ENCODE peak calls at places on chromosomes 3 and 15, in five cellular contexts. F is Karpas-422, B is HCT116, M is hepatocyte, O is MM.1S. W is an unnamed sample. For H3K9me2, the result is how much of the 10 kb centered on the place peaks cover.

GRCh38 chr3:49869525-49870126 is at the start of gene CAMKV:
- DNase-seq in F (peak), O (no peak), M (peak), B (no peak), W (peak)

GRCh38 chr3:123521179-123521969 is 63.5 kb downstream of the HACD2 start:
- DNase-seq in B (no peak), O (no peak), F (no peak), M (no peak), W (no peak)

GRCh38 chr3:171165986-171166385 is 139.5 kb upstream of the SLC2A2 start:
- DNase-seq in O (no peak), F (no peak), B (no peak), M (no peak), W (no peak)

GRCh38 chr15:101540480-101541239 is 51.2 kb upstream of the PCSK6 start:
- DNase-seq in F (no peak), B (no peak), O (no peak), M (no peak), W (no peak)

GRCh38 chr15:25947336-25948080 is 84.4 kb upstream of the ATP10A start:
- DNase-seq in B (no peak), O (no peak), F (no peak), M (peak), W (peak)

GRCh38 chr3:120094776-120095225 is 554 bp upstream of the GSK3B start:
- DNase-seq in M (peak), F (peak), O (peak), B (no peak), W (peak)

GRCh38 chr3:124814620-124815421 is 72.3 kb downstream of the ITGB5 start:
- DNase-seq in F (no peak), O (no peak), M (peak), B (no peak), W (no peak)

GRCh38 chr15:83290236-83290635 is 5.8 kb upstream of the BNC1 start:
- DNase-seq in F (no peak), B (no peak), M (no peak), O (no peak), W (peak)

GRCh38 chr3:127959873-127960272 is 44.8 kb downstream of the KBTBD12 start:
- DNase-seq in F (peak), O (no peak), M (peak), B (no peak), W (peak)

GRCh38 chr3:179533274-179533673 is 29.5 kb upstream of the ACTL6A start:
- DNase-seq in F (no peak), O (no peak), B (no peak), M (no peak), W (no peak)

GRCh38 chr3:171981271-171981605 is 58.1 kb upstream of the FNDC3B start:
- DNase-seq in O (no peak), F (no peak), M (no peak), B (no peak), W (no peak)

GRCh38 chr15:51780636-51781035 is 29.2 kb downstream of the TMOD2 start:
- DNase-seq in O (no peak), B (no peak), M (no peak), F (no peak), W (no peak)

GRCh38 chr3:110881069-110881468 is 190.5 kb upstream of the NECTIN3 start:
- DNase-seq in M (peak), F (no peak), B (peak), O (peak), W (peak)

GRCh38 chr15:61556037-61556648 is 327.0 kb upstream of the RORA start:
- DNase-seq in B (no peak), O (no peak), F (no peak), M (no peak), W (no peak)

GRCh38 chr3:14282706-14283075 is 104.1 kb downstream of the LSM3 start:
- DNase-seq in M (no peak), O (no peak), B (no peak), F (no peak), W (no peak)

GRCh38 chr3:101303089-101303731 is 17.2 kb downstream of the IMPG2 start:
- DNase-seq in O (no peak), B (no peak), M (no peak), F (no peak), W (no peak)

GRCh38 chr3:194072097-194072428 is 63.9 kb upstream of the HES1 start:
- DNase-seq in B (no peak), F (no peak), M (no peak), O (no peak), W (no peak)

GRCh38 chr3:42839616-42840015 is 30.4 kb downstream of the ACKR2 start:
- DNase-seq in M (peak), B (peak), O (peak), F (peak), W (peak)

GRCh38 chr3:157045238-157045860 is 114.6 kb downstream of the CCNL1 start:
- DNase-seq in O (no peak), B (no peak), F (no peak), M (peak), W (peak)

GRCh38 chr3:36741285-36741684 is 23.1 kb downstream of the DCLK3 start:
- DNase-seq in B (no peak), M (peak), F (no peak), O (no peak), W (peak)

GRCh38 chr3:196648856-196649255 is 9.4 kb downstream of the NRROS start:
- DNase-seq in O (no peak), B (no peak), F (no peak), M (no peak), W (no peak)

GRCh38 chr15:31041610-31042009 is 50.2 kb upstream of the MTMR10 start:
- DNase-seq in O (no peak), M (no peak), B (no peak), F (no peak), W (no peak)

GRCh38 chr3:74643636-74644035 is 29.2 kb upstream of the CNTN3 start:
- DNase-seq in O (no peak), B (no peak), F (no peak), M (peak), W (peak)

GRCh38 chr3:42699511-42699971 is 3.1 kb downstream of the HHATL start:
- DNase-seq in F (no peak), B (no peak), M (no peak), O (no peak), W (no peak)

GRCh38 chr3:34178415-34178814 is 380.0 kb downstream of the PDCD6IP start:
- DNase-seq in B (no peak), F (no peak), M (no peak), O (no peak), W (no peak)

GRCh38 chr15:64883097-64883581 is 28.6 kb upstream of the ANKDD1A start:
- DNase-seq in F (no peak), B (no peak), O (no peak), M (no peak), W (no peak)

GRCh38 chr3:124315215-124316033 is 323.5 kb upstream of the ROPN1 start:
- DNase-seq in O (no peak), B (peak), F (no peak), M (peak), W (no peak)

GRCh38 chr3:135325726-135326245 is 530.7 kb downstream of the EPHB1 start:
- DNase-seq in F (no peak), B (no peak), O (no peak), M (no peak), W (no peak)

GRCh38 chr3:71784914-71785593 is at the start of gene PROK2:
- DNase-seq in B (no peak), F (no peak), M (peak), O (no peak), W (peak)

GRCh38 chr15:77474310-77474986 is 53.8 kb downstream of the HMG20A start:
- DNase-seq in B (no peak), M (no peak), O (no peak), F (no peak), W (no peak)

GRCh38 chr3:196150481-196150880 is 60.7 kb downstream of the ZDHHC19 start:
- DNase-seq in B (no peak), F (no peak), O (no peak), M (no peak), W (no peak)

GRCh38 chr15:85045615-85046014 is 64.0 kb downstream of the PDE8A start:
- DNase-seq in F (no peak), O (no peak), M (no peak), B (no peak), W (no peak)

GRCh38 chr15:85041230-85041629 is 59.6 kb downstream of the PDE8A start:
- DNase-seq in M (no peak), O (no peak), B (no peak), F (no peak), W (no peak)

GRCh38 chr15:85044894-85045293 is 63.2 kb downstream of the PDE8A start:
- DNase-seq in B (no peak), O (no peak), M (no peak), F (no peak), W (no peak)

GRCh38 chr15:85047271-85047948 is 65.8 kb downstream of the PDE8A start:
- DNase-seq in M (peak), B (no peak), O (no peak), F (no peak), W (peak)

GRCh38 chr15:85044251-85044853 is 62.7 kb downstream of the PDE8A start:
- DNase-seq in M (peak), F (peak), O (peak), B (peak), W (peak)
- H3K9me2 ChIP-seq in M (under half), F (under half), O (under half), B (under half), W (under half)

DNA sequence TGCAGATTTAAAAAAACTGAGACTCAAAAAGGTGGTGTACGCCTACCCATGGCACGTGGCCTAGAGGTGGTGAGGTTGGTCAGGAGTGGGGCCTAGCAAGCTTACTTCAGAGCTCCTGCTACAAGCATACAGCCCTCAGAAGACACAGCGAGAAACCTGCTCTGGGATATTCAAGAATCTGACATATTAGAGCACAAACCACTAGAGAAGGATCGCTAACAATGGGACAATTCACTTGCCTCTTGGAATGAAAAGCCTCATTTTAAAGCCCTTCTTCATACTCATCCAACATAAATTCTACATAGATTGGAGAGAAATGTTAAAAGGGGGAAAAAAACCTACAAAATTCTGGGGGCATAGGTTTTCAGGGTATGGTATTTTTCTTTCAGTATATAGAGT is 118.0 kb upstream of the ARHGEF3 start:
- DNase-seq in F (no peak), M (no peak), B (no peak), O (no peak), W (no peak)
- H3K9me2 ChIP-seq in F (under half), M (under half), B (under half), O (under half), W (under half)

DNA sequence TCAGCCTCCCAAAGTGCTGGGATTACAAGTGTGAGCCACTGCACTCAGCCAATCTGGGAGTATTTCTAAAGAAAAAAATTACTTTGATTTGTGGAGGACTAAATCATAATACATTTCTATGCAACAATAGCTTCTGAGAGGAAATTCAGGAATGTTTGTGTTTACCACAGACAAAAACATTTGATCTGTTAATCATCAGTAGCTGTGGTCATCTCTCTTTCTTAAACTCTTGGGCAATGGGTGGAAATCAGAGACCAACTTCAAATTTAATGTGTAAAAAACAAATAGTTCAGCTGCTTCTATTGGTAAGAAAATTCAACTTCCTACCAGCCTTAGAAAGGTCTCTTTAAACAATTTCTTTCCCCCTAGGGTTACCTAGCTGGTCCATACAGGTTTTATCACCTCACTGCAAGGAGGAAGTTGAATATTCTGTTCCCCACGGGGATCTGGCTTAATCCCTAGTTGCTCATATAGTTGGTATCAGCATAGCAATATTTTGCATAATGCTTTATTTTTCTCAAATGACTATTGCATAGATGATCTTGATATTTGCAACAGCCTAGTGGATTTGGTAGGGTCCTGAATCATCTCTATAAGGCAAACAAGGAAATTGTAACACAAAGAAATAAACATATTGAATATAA is 20.3 kb upstream of the PPP4R2 start:
- DNase-seq in M (no peak), O (no peak), B (no peak), F (peak), W (no peak)
- H3K9me2 ChIP-seq in M (under half), O (under half), B (under half), F (under half), W (under half)

GRCh38 chr15:57540736-57541135 is 51.0 kb upstream of the MYZAP start:
- DNase-seq in O (no peak), B (no peak), M (no peak), F (no peak), W (no peak)
- H3K9me2 ChIP-seq in O (under half), B (under half), M (under half), F (under half), W (under half)

GRCh38 chr3:65787827-65788226 is 250.9 kb downstream of the MAGI1 start:
- DNase-seq in O (no peak), F (no peak), M (no peak), B (no peak), W (no peak)
- H3K9me2 ChIP-seq in O (under half), F (under half), M (under half), B (under half), W (under half)

DNA sequence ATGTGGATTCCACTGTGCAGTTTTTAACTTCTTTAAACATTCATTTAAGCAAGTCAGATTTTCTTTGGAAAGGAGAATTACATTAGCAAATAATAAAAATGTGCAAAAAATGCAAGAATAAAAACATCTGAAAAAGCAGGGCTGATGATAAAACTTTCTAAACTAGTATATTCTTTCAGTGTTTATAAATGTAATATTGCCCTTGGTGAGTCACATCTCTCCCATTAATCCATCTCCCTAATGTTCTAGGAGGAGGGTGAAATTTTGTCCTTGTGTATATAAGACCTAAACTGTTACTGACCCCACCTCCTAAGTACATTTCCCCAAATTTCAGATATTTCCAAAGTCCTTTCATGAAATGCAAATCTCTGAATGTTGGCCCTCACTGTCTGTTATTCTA is 28.5 kb upstream of the DCUN1D1 start:
- DNase-seq in B (no peak), F (no peak), M (no peak), O (no peak), W (no peak)
- H3K9me2 ChIP-seq in B (under half), F (under half), M (under half), O (under half), W (under half)

W was measured in GM23338.